ENCODE peak calls at places on chromosomes 2 and 18, in seven cellular contexts. E is colonic mucosa; S is CD8-positive, alpha-beta T cell; G is adrenal gland; B is psoas muscle; T is mesenchymal stem cell; W is kidney. Y is an unnamed sample.

GRCh38 chr2:240149943-240150784 is 9.7 kb upstream of the OTOS start:
- DNase-seq in W (peak; percentile 72), B (no peak), G (peak; percentile 56), E (peak; percentile 25), T (peak; percentile 23), S (no peak), Y (no peak)

GRCh38 chr2:19349911-19350677 is 8.3 kb downstream of the OSR1 start:
- DNase-seq in S (no peak), E (peak; percentile 68), B (peak; percentile 76), W (peak; percentile 80), G (peak; percentile 65), T (peak; percentile 71), Y (peak; percentile 54)

GRCh38 chr2:144522741-144523605 is 3.1 kb upstream of the ZEB2 start:
- DNase-seq in W (peak; percentile 73), S (no peak), B (peak; percentile 62), E (no peak), G (peak; percentile 55), T (no peak), Y (no peak)

GRCh38 chr2:112259509-112260294 is 4.9 kb upstream of the ZC3H8 start:
- DNase-seq in G (peak; percentile 88), E (peak; percentile 86), T (peak; percentile 72), S (peak; percentile 89), B (peak; percentile 89), W (peak; percentile 88), Y (peak; percentile 86)

GRCh38 chr2:42493885-42494433 is at the start of gene KCNG3:
- DNase-seq in W (peak; percentile 83), E (peak; percentile 79), B (peak; percentile 73), T (peak; percentile 43), G (peak; percentile 83), S (peak; percentile 75), Y (peak; percentile 77)

GRCh38 chr2:109604597-109604996 is 9.2 kb downstream of the SEPTIN10 start:
- DNase-seq in S (no peak), W (no peak), T (peak; percentile 87), B (no peak), E (no peak), G (peak; percentile 42), Y (no peak)

GRCh38 chr2:202521470-202521869 is 113.3 kb upstream of the FAM117B start:
- DNase-seq in G (no peak), B (no peak), W (no peak), S (no peak), T (no peak), E (no peak), Y (no peak)

GRCh38 chr2:138711812-138712211 is 68.4 kb downstream of the NXPH2 start:
- DNase-seq in W (no peak), E (no peak), S (no peak), G (no peak), T (peak; percentile 24), B (no peak), Y (peak; percentile 31)

GRCh38 chr2:196804381-196804780 is 4.8 kb downstream of the C2orf66 start:
- DNase-seq in E (no peak), B (no peak), G (no peak), S (no peak), T (no peak), W (no peak), Y (no peak)

GRCh38 chr2:3409627-3410170 is 30.2 kb downstream of the TRAPPC12 start:
- DNase-seq in E (no peak), B (no peak), W (no peak), G (no peak), T (no peak), S (no peak), Y (no peak)

GRCh38 chr2:46358713-46359112 is 61.5 kb downstream of the EPAS1 start:
- DNase-seq in T (no peak), W (no peak), G (no peak), B (no peak), E (no peak), S (no peak), Y (no peak)
- H3K4me1 ChIP-seq in T (no peaks in the 10 kb centered on the region), W (no peaks in the 10 kb centered on the region), G (no peaks in the 10 kb centered on the region), B (no peaks in the 10 kb centered on the region), E (no peaks in the 10 kb centered on the region), S (peaks cover 33% of the 10 kb centered on the region), Y (peaks cover 3% of the 10 kb centered on the region)

GRCh38 chr2:10289352-10289751 is 13.4 kb upstream of the HPCAL1 start:
- DNase-seq in W (no peak), E (no peak), S (no peak), T (no peak), B (no peak), G (no peak), Y (no peak)
- H3K4me1 ChIP-seq in W (peaks cover 4% of the 10 kb centered on the region), E (no peaks in the 10 kb centered on the region), S (no peaks in the 10 kb centered on the region), T (peaks cover 29% of the 10 kb centered on the region), B (peaks cover 13% of the 10 kb centered on the region), G (peaks cover 12% of the 10 kb centered on the region), Y (no peaks in the 10 kb centered on the region)

GRCh38 chr18:48743046-48743445 is 204.2 kb downstream of the CTIF start:
- DNase-seq in W (peak; percentile 89), T (peak; percentile 37), S (no peak), E (peak; percentile 32), G (peak; percentile 58), B (peak; percentile 81), Y (no peak)
- H3K4me1 ChIP-seq in W (no peaks in the 10 kb centered on the region), T (peaks cover 7% of the 10 kb centered on the region), S (no peaks in the 10 kb centered on the region), E (no peaks in the 10 kb centered on the region), G (peaks cover 3% of the 10 kb centered on the region), B (peaks cover 9% of the 10 kb centered on the region), Y (no peaks in the 10 kb centered on the region)

GRCh38 chr2:37635359-37636208 is 35.9 kb downstream of the CDC42EP3 start:
- DNase-seq in T (peak; percentile 96), B (no peak), W (no peak), S (peak; percentile 75), E (no peak), G (peak; percentile 44), Y (no peak)
- H3K4me1 ChIP-seq in T (peaks cover 2% of the 10 kb centered on the region), B (peaks cover 5% of the 10 kb centered on the region), W (no peaks in the 10 kb centered on the region), S (peaks cover 41% of the 10 kb centered on the region), E (no peaks in the 10 kb centered on the region), G (no peaks in the 10 kb centered on the region), Y (no peaks in the 10 kb centered on the region)